ENCODE peak calls at places on chromosome 11, in nine cellular contexts. One of them, this sample, is unnamed.

GRCh38 chr11:69475866-69476714 is 5.4 kb upstream of the LINC01488 start:
- DNase-seq in nucleus accumbens: no peak
- DNase-seq in cardiac septum: no peak
- DNase-seq in T-helper 9 cell: no peak
- DNase-seq in foreskin fibroblast: no peak
- DNase-seq in activated CD4-positive, alpha-beta T cell treated with anti-CD3 and anti-CD28 coated beads for 4 hours: no peak
- DNase-seq in activated T-cell treated with anti-CD3 and anti-CD28 coated beads for 24 hours: no peak
- DNase-seq in NCI-H1105: no peak
- DNase-seq in AG08395: no peak
- DNase-seq in this sample: no peak

GRCh38 chr11:10666976-10667892 is 26.3 kb downstream of the IRAG1 start:
- DNase-seq in foreskin fibroblast: peak; percentile 76
- DNase-seq in NCI-H1105: no peak
- DNase-seq in T-helper 9 cell: no peak
- DNase-seq in activated CD4-positive, alpha-beta T cell treated with anti-CD3 and anti-CD28 coated beads for 4 hours: no peak
- DNase-seq in AG08395: peak; percentile 33
- DNase-seq in nucleus accumbens: no peak
- DNase-seq in activated T-cell treated with anti-CD3 and anti-CD28 coated beads for 24 hours: no peak
- DNase-seq in cardiac septum: no peak
- DNase-seq in this sample: peak; percentile 81

GRCh38 chr11:124763156-124763947 is 1.3 kb upstream of the ESAM start:
- DNase-seq in nucleus accumbens: peak; percentile 72
- DNase-seq in cardiac septum: peak; percentile 89
- DNase-seq in activated T-cell treated with anti-CD3 and anti-CD28 coated beads for 24 hours: peak; percentile 73
- DNase-seq in AG08395: peak; percentile 61
- DNase-seq in T-helper 9 cell: peak; percentile 87
- DNase-seq in NCI-H1105: peak; percentile 92
- DNase-seq in foreskin fibroblast: peak; percentile 87
- DNase-seq in activated CD4-positive, alpha-beta T cell treated with anti-CD3 and anti-CD28 coated beads for 4 hours: peak; percentile 81
- DNase-seq in this sample: peak; percentile 91

GRCh38 chr11:80103149-80103859 is 662.5 kb upstream of the TENM4 start:
- DNase-seq in foreskin fibroblast: peak; percentile 90
- DNase-seq in nucleus accumbens: no peak
- DNase-seq in activated CD4-positive, alpha-beta T cell treated with anti-CD3 and anti-CD28 coated beads for 4 hours: no peak
- DNase-seq in NCI-H1105: no peak
- DNase-seq in cardiac septum: no peak
- DNase-seq in activated T-cell treated with anti-CD3 and anti-CD28 coated beads for 24 hours: no peak
- DNase-seq in AG08395: peak; percentile 81
- DNase-seq in T-helper 9 cell: no peak
- DNase-seq in this sample: peak; percentile 73

GRCh38 chr11:83819936-83820549 is 533.9 kb upstream of the CCDC90B start:
- DNase-seq in cardiac septum: no peak
- DNase-seq in foreskin fibroblast: peak; percentile 74
- DNase-seq in T-helper 9 cell: no peak
- DNase-seq in nucleus accumbens: no peak
- DNase-seq in NCI-H1105: peak; percentile 67
- DNase-seq in activated CD4-positive, alpha-beta T cell treated with anti-CD3 and anti-CD28 coated beads for 4 hours: no peak
- DNase-seq in activated T-cell treated with anti-CD3 and anti-CD28 coated beads for 24 hours: no peak
- DNase-seq in AG08395: peak; percentile 69
- DNase-seq in this sample: peak; percentile 77

GRCh38 chr11:117972044-117972443 is 14.2 kb upstream of the IL10RA start:
- DNase-seq in nucleus accumbens: no peak
- DNase-seq in cardiac septum: no peak
- DNase-seq in activated T-cell treated with anti-CD3 and anti-CD28 coated beads for 24 hours: no peak
- DNase-seq in T-helper 9 cell: no peak
- DNase-seq in NCI-H1105: no peak
- DNase-seq in AG08395: no peak
- DNase-seq in foreskin fibroblast: no peak
- DNase-seq in activated CD4-positive, alpha-beta T cell treated with anti-CD3 and anti-CD28 coated beads for 4 hours: no peak
- DNase-seq in this sample: no peak

GRCh38 chr11:9893474-9893873 is 229.6 kb downstream of the SWAP70 start:
- DNase-seq in nucleus accumbens: no peak
- DNase-seq in T-helper 9 cell: no peak
- DNase-seq in NCI-H1105: no peak
- DNase-seq in cardiac septum: no peak
- DNase-seq in activated CD4-positive, alpha-beta T cell treated with anti-CD3 and anti-CD28 coated beads for 4 hours: no peak
- DNase-seq in foreskin fibroblast: no peak
- DNase-seq in AG08395: no peak
- DNase-seq in activated T-cell treated with anti-CD3 and anti-CD28 coated beads for 24 hours: no peak
- DNase-seq in this sample: peak; percentile 48

GRCh38 chr11:100778386-100778785 is 91.3 kb downstream of the ARHGAP42 start:
- DNase-seq in activated T-cell treated with anti-CD3 and anti-CD28 coated beads for 24 hours: no peak
- DNase-seq in foreskin fibroblast: no peak
- DNase-seq in nucleus accumbens: no peak
- DNase-seq in T-helper 9 cell: no peak
- DNase-seq in activated CD4-positive, alpha-beta T cell treated with anti-CD3 and anti-CD28 coated beads for 4 hours: no peak
- DNase-seq in AG08395: no peak
- DNase-seq in NCI-H1105: no peak
- DNase-seq in cardiac septum: no peak
- DNase-seq in this sample: no peak

GRCh38 chr11:65156926-65157325 is 13.1 kb upstream of the SPDYC start:
- DNase-seq in nucleus accumbens: no peak
- DNase-seq in NCI-H1105: no peak
- DNase-seq in T-helper 9 cell: no peak
- DNase-seq in foreskin fibroblast: no peak
- DNase-seq in AG08395: no peak
- DNase-seq in cardiac septum: no peak
- DNase-seq in activated CD4-positive, alpha-beta T cell treated with anti-CD3 and anti-CD28 coated beads for 4 hours: no peak
- DNase-seq in activated T-cell treated with anti-CD3 and anti-CD28 coated beads for 24 hours: no peak
- DNase-seq in this sample: no peak

GRCh38 chr11:78889698-78890097 is 315.0 kb upstream of the NARS2 start:
- DNase-seq in NCI-H1105: no peak
- DNase-seq in activated T-cell treated with anti-CD3 and anti-CD28 coated beads for 24 hours: no peak
- DNase-seq in activated CD4-positive, alpha-beta T cell treated with anti-CD3 and anti-CD28 coated beads for 4 hours: no peak
- DNase-seq in T-helper 9 cell: no peak
- DNase-seq in cardiac septum: no peak
- DNase-seq in AG08395: no peak
- DNase-seq in foreskin fibroblast: no peak
- DNase-seq in nucleus accumbens: no peak
- DNase-seq in this sample: no peak

GRCh38 chr11:123166095-123166559 is 28.9 kb downstream of the CLMP start:
- DNase-seq in foreskin fibroblast: peak; percentile 51
- DNase-seq in nucleus accumbens: no peak
- DNase-seq in activated CD4-positive, alpha-beta T cell treated with anti-CD3 and anti-CD28 coated beads for 4 hours: no peak
- DNase-seq in NCI-H1105: peak; percentile 6
- DNase-seq in activated T-cell treated with anti-CD3 and anti-CD28 coated beads for 24 hours: no peak
- DNase-seq in T-helper 9 cell: no peak
- DNase-seq in AG08395: peak; percentile 38
- DNase-seq in cardiac septum: no peak
- DNase-seq in this sample: peak; percentile 54

GRCh38 chr11:122308286-122308685 is 192.3 kb upstream of the BLID start:
- DNase-seq in AG08395: no peak
- DNase-seq in T-helper 9 cell: no peak
- DNase-seq in nucleus accumbens: no peak
- DNase-seq in cardiac septum: no peak
- DNase-seq in foreskin fibroblast: no peak
- DNase-seq in NCI-H1105: no peak
- DNase-seq in activated CD4-positive, alpha-beta T cell treated with anti-CD3 and anti-CD28 coated beads for 4 hours: no peak
- DNase-seq in activated T-cell treated with anti-CD3 and anti-CD28 coated beads for 24 hours: no peak
- DNase-seq in this sample: no peak

GRCh38 chr11:69873166-69874077 is 54.2 kb upstream of the FGF3 start:
- DNase-seq in NCI-H1105: no peak
- DNase-seq in foreskin fibroblast: no peak
- DNase-seq in T-helper 9 cell: no peak
- DNase-seq in activated CD4-positive, alpha-beta T cell treated with anti-CD3 and anti-CD28 coated beads for 4 hours: no peak
- DNase-seq in AG08395: no peak
- DNase-seq in cardiac septum: peak; percentile 66
- DNase-seq in nucleus accumbens: no peak
- DNase-seq in activated T-cell treated with anti-CD3 and anti-CD28 coated beads for 24 hours: no peak
- DNase-seq in this sample: no peak

GRCh38 chr11:2459796-2460531 is 15.2 kb downstream of the KCNQ1 start:
- DNase-seq in foreskin fibroblast: no peak
- DNase-seq in T-helper 9 cell: no peak
- DNase-seq in cardiac septum: peak; percentile 67
- DNase-seq in activated CD4-positive, alpha-beta T cell treated with anti-CD3 and anti-CD28 coated beads for 4 hours: no peak
- DNase-seq in AG08395: no peak
- DNase-seq in NCI-H1105: no peak
- DNase-seq in nucleus accumbens: no peak
- DNase-seq in activated T-cell treated with anti-CD3 and anti-CD28 coated beads for 24 hours: no peak
- DNase-seq in this sample: no peak

GRCh38 chr11:7630002-7630401 is 43.3 kb downstream of the CYB5R2 start:
- DNase-seq in NCI-H1105: no peak
- DNase-seq in cardiac septum: no peak
- DNase-seq in AG08395: peak; percentile 17
- DNase-seq in T-helper 9 cell: no peak
- DNase-seq in activated CD4-positive, alpha-beta T cell treated with anti-CD3 and anti-CD28 coated beads for 4 hours: no peak
- DNase-seq in activated T-cell treated with anti-CD3 and anti-CD28 coated beads for 24 hours: no peak
- DNase-seq in nucleus accumbens: peak; percentile 48
- DNase-seq in foreskin fibroblast: peak; percentile 55
- DNase-seq in this sample: peak; percentile 40

GRCh38 chr11:14529933-14530332 is 9.7 kb upstream of the PSMA1 start:
- DNase-seq in NCI-H1105: no peak
- DNase-seq in T-helper 9 cell: no peak
- DNase-seq in nucleus accumbens: no peak
- DNase-seq in AG08395: no peak
- DNase-seq in cardiac septum: no peak
- DNase-seq in activated CD4-positive, alpha-beta T cell treated with anti-CD3 and anti-CD28 coated beads for 4 hours: no peak
- DNase-seq in activated T-cell treated with anti-CD3 and anti-CD28 coated beads for 24 hours: no peak
- DNase-seq in foreskin fibroblast: peak; percentile 21
- DNase-seq in this sample: no peak

GRCh38 chr11:112663947-112664634 is 297.1 kb upstream of the NCAM1 start:
- DNase-seq in foreskin fibroblast: no peak
- DNase-seq in T-helper 9 cell: no peak
- DNase-seq in activated CD4-positive, alpha-beta T cell treated with anti-CD3 and anti-CD28 coated beads for 4 hours: no peak
- DNase-seq in nucleus accumbens: no peak
- DNase-seq in AG08395: no peak
- DNase-seq in cardiac septum: no peak
- DNase-seq in NCI-H1105: no peak
- DNase-seq in activated T-cell treated with anti-CD3 and anti-CD28 coated beads for 24 hours: no peak
- DNase-seq in this sample: no peak

GRCh38 chr11:128497057-128497957 is 90.1 kb downstream of the ETS1 start:
- DNase-seq in NCI-H1105: no peak
- DNase-seq in cardiac septum: no peak
- DNase-seq in AG08395: peak; percentile 82
- DNase-seq in nucleus accumbens: no peak
- DNase-seq in T-helper 9 cell: no peak
- DNase-seq in activated CD4-positive, alpha-beta T cell treated with anti-CD3 and anti-CD28 coated beads for 4 hours: no peak
- DNase-seq in foreskin fibroblast: peak; percentile 98
- DNase-seq in activated T-cell treated with anti-CD3 and anti-CD28 coated beads for 24 hours: no peak
- DNase-seq in this sample: peak; percentile 94

GRCh38 chr11:93738647-93739081 is 2.6 kb downstream of the TAF1D start:
- DNase-seq in AG08395: no peak
- DNase-seq in NCI-H1105: no peak
- DNase-seq in activated CD4-positive, alpha-beta T cell treated with anti-CD3 and anti-CD28 coated beads for 4 hours: no peak
- DNase-seq in activated T-cell treated with anti-CD3 and anti-CD28 coated beads for 24 hours: no peak
- DNase-seq in cardiac septum: no peak
- DNase-seq in nucleus accumbens: no peak
- DNase-seq in foreskin fibroblast: no peak
- DNase-seq in T-helper 9 cell: no peak
- DNase-seq in this sample: peak; percentile 30

GRCh38 chr11:44860346-44860745 is 90.3 kb downstream of the TP53I11 start:
- DNase-seq in cardiac septum: no peak
- DNase-seq in T-helper 9 cell: no peak
- DNase-seq in nucleus accumbens: no peak
- DNase-seq in NCI-H1105: no peak
- DNase-seq in activated T-cell treated with anti-CD3 and anti-CD28 coated beads for 24 hours: no peak
- DNase-seq in AG08395: no peak
- DNase-seq in activated CD4-positive, alpha-beta T cell treated with anti-CD3 and anti-CD28 coated beads for 4 hours: no peak
- DNase-seq in foreskin fibroblast: no peak
- DNase-seq in this sample: no peak

GRCh38 chr11:17197431-17197898 is 10.3 kb downstream of the PIK3C2A start:
- DNase-seq in cardiac septum: no peak
- DNase-seq in NCI-H1105: no peak
- DNase-seq in AG08395: no peak
- DNase-seq in activated T-cell treated with anti-CD3 and anti-CD28 coated beads for 24 hours: no peak
- DNase-seq in activated CD4-positive, alpha-beta T cell treated with anti-CD3 and anti-CD28 coated beads for 4 hours: no peak
- DNase-seq in foreskin fibroblast: peak; percentile 55
- DNase-seq in nucleus accumbens: no peak
- DNase-seq in T-helper 9 cell: no peak
- DNase-seq in this sample: peak; percentile 10

GRCh38 chr11:28798286-28798685 is 690.1 kb downstream of the METTL15 start:
- DNase-seq in foreskin fibroblast: no peak
- DNase-seq in activated T-cell treated with anti-CD3 and anti-CD28 coated beads for 24 hours: no peak
- DNase-seq in activated CD4-positive, alpha-beta T cell treated with anti-CD3 and anti-CD28 coated beads for 4 hours: no peak
- DNase-seq in NCI-H1105: no peak
- DNase-seq in T-helper 9 cell: no peak
- DNase-seq in cardiac septum: no peak
- DNase-seq in nucleus accumbens: no peak
- DNase-seq in AG08395: no peak
- DNase-seq in this sample: peak; percentile 21

GRCh38 chr11:128210148-128210940 is 377.0 kb downstream of the ETS1 start:
- DNase-seq in AG08395: peak; percentile 90
- DNase-seq in foreskin fibroblast: peak; percentile 95
- DNase-seq in nucleus accumbens: no peak
- DNase-seq in activated T-cell treated with anti-CD3 and anti-CD28 coated beads for 24 hours: no peak
- DNase-seq in cardiac septum: no peak
- DNase-seq in NCI-H1105: no peak
- DNase-seq in activated CD4-positive, alpha-beta T cell treated with anti-CD3 and anti-CD28 coated beads for 4 hours: no peak
- DNase-seq in T-helper 9 cell: no peak
- DNase-seq in this sample: peak; percentile 95

GRCh38 chr11:13705710-13706109 is 37.2 kb downstream of the FAR1 start:
- DNase-seq in T-helper 9 cell: no peak
- DNase-seq in activated T-cell treated with anti-CD3 and anti-CD28 coated beads for 24 hours: no peak
- DNase-seq in AG08395: no peak
- DNase-seq in nucleus accumbens: no peak
- DNase-seq in NCI-H1105: no peak
- DNase-seq in cardiac septum: no peak
- DNase-seq in foreskin fibroblast: no peak
- DNase-seq in activated CD4-positive, alpha-beta T cell treated with anti-CD3 and anti-CD28 coated beads for 4 hours: no peak
- DNase-seq in this sample: no peak

GRCh38 chr11:60835472-60835871 is 6.4 kb upstream of the CCDC86 start:
- DNase-seq in foreskin fibroblast: peak; percentile 63
- DNase-seq in activated CD4-positive, alpha-beta T cell treated with anti-CD3 and anti-CD28 coated beads for 4 hours: no peak
- DNase-seq in nucleus accumbens: no peak
- DNase-seq in AG08395: no peak
- DNase-seq in T-helper 9 cell: no peak
- DNase-seq in activated T-cell treated with anti-CD3 and anti-CD28 coated beads for 24 hours: no peak
- DNase-seq in NCI-H1105: no peak
- DNase-seq in cardiac septum: no peak
- DNase-seq in this sample: no peak

GRCh38 chr11:86456075-86456939 is 81.6 kb downstream of the CCDC81 start:
- DNase-seq in cardiac septum: peak; percentile 85
- DNase-seq in foreskin fibroblast: peak; percentile 92
- DNase-seq in activated T-cell treated with anti-CD3 and anti-CD28 coated beads for 24 hours: peak; percentile 81
- DNase-seq in NCI-H1105: peak; percentile 83
- DNase-seq in nucleus accumbens: peak; percentile 71
- DNase-seq in T-helper 9 cell: peak; percentile 62
- DNase-seq in activated CD4-positive, alpha-beta T cell treated with anti-CD3 and anti-CD28 coated beads for 4 hours: peak; percentile 64
- DNase-seq in AG08395: peak; percentile 84
- DNase-seq in this sample: peak; percentile 91